ENCODE peak calls at places on chromosomes 2 and 18, in seven cellular contexts. F is CD8-positive, alpha-beta memory T cell; S is activated CD4-positive, alpha-beta T cell treated with anti-CD3 and anti-CD28 coated beads, Interleukin-2, amount 50 U/mL, for 4 hours; P is left cardiac atrium; N is NCI-H2081; L is uterus; A is ELF-1. W is an unnamed sample.

GRCh38 chr2:18149660-18150246 is 271.3 kb downstream of the KCNS3 start:
- DNase-seq in S (no peak), L (no peak), P (no peak), N (peak), F (no peak), A (no peak), W (no peak)

GRCh38 chr2:69693472-69694450 is 48.2 kb upstream of the ANXA4 start:
- DNase-seq in S (no peak), A (no peak), L (no peak), P (no peak), F (peak), N (no peak), W (no peak)

GRCh38 chr2:37775908-37776250 is 104.4 kb upstream of the CDC42EP3 start:
- DNase-seq in F (no peak), A (peak), N (no peak), S (no peak), L (peak), P (no peak), W (no peak)

GRCh38 chr2:26623541-26624497 is 17.3 kb downstream of the CIB4 start:
- DNase-seq in N (peak), F (no peak), S (no peak), L (no peak), A (peak), P (peak), W (no peak)

GRCh38 chr2:33673937-33674336 is 74.8 kb upstream of the FAM98A start:
- DNase-seq in F (no peak), P (no peak), S (no peak), A (no peak), L (no peak), N (no peak), W (no peak)

GRCh38 chr2:180017764-180018163 is 10.7 kb upstream of the CWC22 start:
- DNase-seq in P (peak), S (no peak), L (peak), N (no peak), A (no peak), F (no peak), W (no peak)

GRCh38 chr2:63658176-63658968 is 69.6 kb downstream of the MDH1 start:
- DNase-seq in F (no peak), N (no peak), A (no peak), L (no peak), P (no peak), S (no peak), W (no peak)

GRCh38 chr18:58947136-58947732 is 82.6 kb downstream of the ZNF532 start:
- DNase-seq in P (no peak), A (no peak), L (no peak), N (no peak), F (no peak), S (no peak), W (no peak)

GRCh38 chr2:223488814-223489213 is 113.3 kb downstream of the SCG2 start:
- DNase-seq in N (peak), P (no peak), S (no peak), L (peak), A (no peak), F (no peak), W (no peak)

GRCh38 chr2:85106489-85107180 is 26.6 kb upstream of the TCF7L1 start:
- DNase-seq in S (no peak), L (no peak), P (no peak), F (no peak), N (no peak), A (no peak), W (no peak)

GRCh38 chr2:199452200-199452990 is 5.3 kb downstream of the SATB2 start:
- DNase-seq in L (no peak), S (no peak), N (peak), F (no peak), P (no peak), A (no peak), W (no peak)

GRCh38 chr2:40289771-40290404 is 162.0 kb downstream of the SLC8A1 start:
- DNase-seq in L (no peak), F (no peak), P (no peak), S (no peak), N (no peak), A (no peak), W (no peak)

GRCh38 chr2:23414106-23414505 is 29.1 kb downstream of the KLHL29 start:
- DNase-seq in A (no peak), F (no peak), S (no peak), P (no peak), L (no peak), N (no peak), W (no peak)

GRCh38 chr2:3434005-3434404 is 54.5 kb downstream of the TRAPPC12 start:
- DNase-seq in S (no peak), A (no peak), N (no peak), P (no peak), L (no peak), F (no peak), W (no peak)

GRCh38 chr2:11155326-11156059 is at the start of gene SLC66A3:
- DNase-seq in F (peak), A (peak), L (no peak), S (peak), P (peak), N (peak), W (no peak)

GRCh38 chr2:3505771-3506170 is 13.6 kb downstream of the ADI1 start:
- DNase-seq in A (no peak), L (no peak), F (no peak), N (no peak), S (no peak), P (no peak), W (no peak)

GRCh38 chr2:53202063-53202462 is 565.5 kb upstream of the CHAC2 start:
- DNase-seq in N (peak), S (no peak), A (no peak), F (no peak), L (no peak), P (peak), W (no peak)

GRCh38 chr2:237193436-237193835 is 107.7 kb downstream of the COPS8 start:
- DNase-seq in N (no peak), P (no peak), F (no peak), A (no peak), S (no peak), L (no peak), W (no peak)